ENCODE peak calls at places on chromosomes 6 and 20, in five cellular contexts. One of them, this sample, is unnamed.

GRCh38 chr6:169252805-169253189 is 849 bp downstream of the THBS2 start:
- DNase-seq in left lung: no peak
- DNase-seq in endothelial cell of umbilical vein: no peak
- DNase-seq in naive thymus-derived CD4-positive, alpha-beta T cell: no peak
- DNase-seq in breast epithelium: no peak
- DNase-seq in this sample: peak; percentile 89

GRCh38 chr20:6421321-6422030 is 298.6 kb upstream of the FERMT1 start:
- DNase-seq in left lung: no peak
- DNase-seq in endothelial cell of umbilical vein: no peak
- DNase-seq in naive thymus-derived CD4-positive, alpha-beta T cell: no peak
- DNase-seq in breast epithelium: no peak
- DNase-seq in this sample: no peak

GRCh38 chr6:130968486-130968885 is 94.6 kb downstream of the EPB41L2 start:
- DNase-seq in left lung: no peak
- DNase-seq in endothelial cell of umbilical vein: no peak
- DNase-seq in naive thymus-derived CD4-positive, alpha-beta T cell: no peak
- DNase-seq in breast epithelium: no peak
- DNase-seq in this sample: no peak

GRCh38 chr6:6736753-6737654 is 148.5 kb downstream of the LY86 start:
- DNase-seq in left lung: peak; percentile 62
- DNase-seq in endothelial cell of umbilical vein: peak; percentile 18
- DNase-seq in naive thymus-derived CD4-positive, alpha-beta T cell: no peak
- DNase-seq in breast epithelium: no peak
- DNase-seq in this sample: no peak

GRCh38 chr20:11921326-11921725 is 3.6 kb downstream of the BTBD3 start:
- DNase-seq in left lung: no peak
- DNase-seq in endothelial cell of umbilical vein: no peak
- DNase-seq in naive thymus-derived CD4-positive, alpha-beta T cell: no peak
- DNase-seq in breast epithelium: no peak
- DNase-seq in this sample: no peak

GRCh38 chr6:105873256-105873704 is 212.9 kb upstream of the PRDM1 start:
- DNase-seq in left lung: no peak
- DNase-seq in endothelial cell of umbilical vein: no peak
- DNase-seq in naive thymus-derived CD4-positive, alpha-beta T cell: no peak
- DNase-seq in breast epithelium: no peak
- DNase-seq in this sample: no peak

GRCh38 chr6:170025341-170026271 is 265.3 kb downstream of the DLL1 start:
- DNase-seq in left lung: peak; percentile 24
- DNase-seq in endothelial cell of umbilical vein: no peak
- DNase-seq in naive thymus-derived CD4-positive, alpha-beta T cell: no peak
- DNase-seq in breast epithelium: peak; percentile 17
- DNase-seq in this sample: no peak

GRCh38 chr6:8462169-8462568 is 26.8 kb upstream of the SLC35B3 start:
- DNase-seq in left lung: no peak
- DNase-seq in endothelial cell of umbilical vein: no peak
- DNase-seq in naive thymus-derived CD4-positive, alpha-beta T cell: no peak
- DNase-seq in breast epithelium: no peak
- DNase-seq in this sample: no peak

GRCh38 chr20:13024581-13024980 is 15.8 kb downstream of the SPTLC3 start:
- DNase-seq in left lung: no peak
- DNase-seq in endothelial cell of umbilical vein: no peak
- DNase-seq in naive thymus-derived CD4-positive, alpha-beta T cell: no peak
- DNase-seq in breast epithelium: no peak
- DNase-seq in this sample: no peak

GRCh38 chr20:3980260-3981131 is 34.9 kb downstream of the RNF24 start:
- DNase-seq in left lung: no peak
- DNase-seq in endothelial cell of umbilical vein: peak; percentile 33
- DNase-seq in naive thymus-derived CD4-positive, alpha-beta T cell: peak; percentile 5
- DNase-seq in breast epithelium: no peak
- DNase-seq in this sample: no peak

GRCh38 chr6:33621396-33622388 is 570 bp downstream of the ITPR3 start:
- DNase-seq in left lung: peak; percentile 65
- DNase-seq in endothelial cell of umbilical vein: peak; percentile 34
- DNase-seq in naive thymus-derived CD4-positive, alpha-beta T cell: peak; percentile 37
- DNase-seq in breast epithelium: no peak
- DNase-seq in this sample: peak; percentile 59

GRCh38 chr6:41347349-41348050 is 12.1 kb downstream of the NCR2 start:
- DNase-seq in left lung: no peak
- DNase-seq in endothelial cell of umbilical vein: no peak
- DNase-seq in naive thymus-derived CD4-positive, alpha-beta T cell: no peak
- DNase-seq in breast epithelium: peak; percentile 2
- DNase-seq in this sample: no peak

GRCh38 chr6:26338810-26339209 is 26.2 kb upstream of the BTN3A2 start:
- DNase-seq in left lung: no peak
- DNase-seq in endothelial cell of umbilical vein: no peak
- DNase-seq in naive thymus-derived CD4-positive, alpha-beta T cell: no peak
- DNase-seq in breast epithelium: no peak
- DNase-seq in this sample: no peak

GRCh38 chr6:131924881-131925474 is 26.2 kb downstream of the CCN2 start:
- DNase-seq in left lung: no peak
- DNase-seq in endothelial cell of umbilical vein: peak; percentile 70
- DNase-seq in naive thymus-derived CD4-positive, alpha-beta T cell: no peak
- DNase-seq in breast epithelium: no peak
- DNase-seq in this sample: no peak

GRCh38 chr20:53594068-53595017 is 704 bp upstream of the ZNF217 start:
- DNase-seq in left lung: peak; percentile 96
- DNase-seq in endothelial cell of umbilical vein: peak; percentile 84
- DNase-seq in naive thymus-derived CD4-positive, alpha-beta T cell: peak; percentile 96
- DNase-seq in breast epithelium: peak; percentile 92
- DNase-seq in this sample: peak; percentile 81
- H3K4me1 ChIP-seq in left lung: peaks cover 11% of the 10 kb centered on the region
- H3K4me1 ChIP-seq in endothelial cell of umbilical vein: peaks cover 42% of the 10 kb centered on the region
- H3K4me1 ChIP-seq in naive thymus-derived CD4-positive, alpha-beta T cell: peaks cover 21% of the 10 kb centered on the region
- H3K4me1 ChIP-seq in breast epithelium: no peaks in the 10 kb centered on the region
- H3K4me1 ChIP-seq in this sample: peaks cover 26% of the 10 kb centered on the region

GRCh38 chr6:21526974-21527373 is 66.6 kb upstream of the SOX4 start:
- DNase-seq in left lung: no peak
- DNase-seq in endothelial cell of umbilical vein: no peak
- DNase-seq in naive thymus-derived CD4-positive, alpha-beta T cell: no peak
- DNase-seq in breast epithelium: no peak
- DNase-seq in this sample: no peak

GRCh38 chr6:21527731-21528130 is 65.8 kb upstream of the SOX4 start:
- DNase-seq in left lung: no peak
- DNase-seq in endothelial cell of umbilical vein: no peak
- DNase-seq in naive thymus-derived CD4-positive, alpha-beta T cell: no peak
- DNase-seq in breast epithelium: no peak
- DNase-seq in this sample: no peak

GRCh38 chr6:21522007-21522758 is 71.4 kb upstream of the SOX4 start:
- DNase-seq in left lung: no peak
- DNase-seq in endothelial cell of umbilical vein: no peak
- DNase-seq in naive thymus-derived CD4-positive, alpha-beta T cell: no peak
- DNase-seq in breast epithelium: no peak
- DNase-seq in this sample: no peak

GRCh38 chr6:21523652-21524051 is 69.9 kb upstream of the SOX4 start:
- DNase-seq in left lung: no peak
- DNase-seq in endothelial cell of umbilical vein: no peak
- DNase-seq in naive thymus-derived CD4-positive, alpha-beta T cell: no peak
- DNase-seq in breast epithelium: no peak
- DNase-seq in this sample: no peak

GRCh38 chr6:21522773-21523490 is 70.6 kb upstream of the SOX4 start:
- DNase-seq in left lung: no peak
- DNase-seq in endothelial cell of umbilical vein: no peak
- DNase-seq in naive thymus-derived CD4-positive, alpha-beta T cell: no peak
- DNase-seq in breast epithelium: no peak
- DNase-seq in this sample: no peak
- H3K4me3 ChIP-seq in left lung: no peak overlapping the region
- H3K4me3 ChIP-seq in endothelial cell of umbilical vein: no peak overlapping the region
- H3K4me3 ChIP-seq in naive thymus-derived CD4-positive, alpha-beta T cell: no peak overlapping the region
- H3K4me3 ChIP-seq in breast epithelium: no peak overlapping the region
- H3K4me3 ChIP-seq in this sample: no peak overlapping the region

GRCh38 chr6:159778131-159778530 is 11.3 kb downstream of the TCP1 start:
- DNase-seq in left lung: no peak
- DNase-seq in endothelial cell of umbilical vein: no peak
- DNase-seq in naive thymus-derived CD4-positive, alpha-beta T cell: no peak
- DNase-seq in breast epithelium: no peak
- DNase-seq in this sample: no peak

GRCh38 chr6:159772196-159772595 is 10.4 kb downstream of the ACAT2 start:
- DNase-seq in left lung: no peak
- DNase-seq in endothelial cell of umbilical vein: no peak
- DNase-seq in naive thymus-derived CD4-positive, alpha-beta T cell: no peak
- DNase-seq in breast epithelium: no peak
- DNase-seq in this sample: no peak

GRCh38 chr6:159778542-159778941 is 10.9 kb downstream of the TCP1 start:
- DNase-seq in left lung: no peak
- DNase-seq in endothelial cell of umbilical vein: no peak
- DNase-seq in naive thymus-derived CD4-positive, alpha-beta T cell: no peak
- DNase-seq in breast epithelium: no peak
- DNase-seq in this sample: no peak

GRCh38 chr6:159777240-159777904 is 12.0 kb downstream of the TCP1 start:
- DNase-seq in left lung: no peak
- DNase-seq in endothelial cell of umbilical vein: no peak
- DNase-seq in naive thymus-derived CD4-positive, alpha-beta T cell: no peak
- DNase-seq in breast epithelium: no peak
- DNase-seq in this sample: no peak
- H3K36me3 ChIP-seq in left lung: peaks cover 100% of the 10 kb centered on the region
- H3K36me3 ChIP-seq in endothelial cell of umbilical vein: peaks cover 23% of the 10 kb centered on the region
- H3K36me3 ChIP-seq in naive thymus-derived CD4-positive, alpha-beta T cell: peaks cover 19% of the 10 kb centered on the region
- H3K36me3 ChIP-seq in breast epithelium: peaks cover 4% of the 10 kb centered on the region
- H3K36me3 ChIP-seq in this sample: peaks cover 71% of the 10 kb centered on the region

GRCh38 chr6:14386263-14386981 is 268.9 kb downstream of the CD83 start:
- DNase-seq in left lung: no peak
- DNase-seq in endothelial cell of umbilical vein: no peak
- DNase-seq in naive thymus-derived CD4-positive, alpha-beta T cell: no peak
- DNase-seq in breast epithelium: no peak
- DNase-seq in this sample: no peak

GRCh38 chr6:14384175-14384949 is 266.8 kb downstream of the CD83 start:
- DNase-seq in left lung: no peak
- DNase-seq in endothelial cell of umbilical vein: no peak
- DNase-seq in naive thymus-derived CD4-positive, alpha-beta T cell: no peak
- DNase-seq in breast epithelium: no peak
- DNase-seq in this sample: no peak

GRCh38 chr6:14381225-14381887 is 263.8 kb downstream of the CD83 start:
- DNase-seq in left lung: no peak
- DNase-seq in endothelial cell of umbilical vein: no peak
- DNase-seq in naive thymus-derived CD4-positive, alpha-beta T cell: no peak
- DNase-seq in breast epithelium: no peak
- DNase-seq in this sample: peak; percentile 75

GRCh38 chr6:14382381-14383236 is 265.0 kb downstream of the CD83 start:
- DNase-seq in left lung: no peak
- DNase-seq in endothelial cell of umbilical vein: no peak
- DNase-seq in naive thymus-derived CD4-positive, alpha-beta T cell: no peak
- DNase-seq in breast epithelium: no peak
- DNase-seq in this sample: no peak

DNA sequence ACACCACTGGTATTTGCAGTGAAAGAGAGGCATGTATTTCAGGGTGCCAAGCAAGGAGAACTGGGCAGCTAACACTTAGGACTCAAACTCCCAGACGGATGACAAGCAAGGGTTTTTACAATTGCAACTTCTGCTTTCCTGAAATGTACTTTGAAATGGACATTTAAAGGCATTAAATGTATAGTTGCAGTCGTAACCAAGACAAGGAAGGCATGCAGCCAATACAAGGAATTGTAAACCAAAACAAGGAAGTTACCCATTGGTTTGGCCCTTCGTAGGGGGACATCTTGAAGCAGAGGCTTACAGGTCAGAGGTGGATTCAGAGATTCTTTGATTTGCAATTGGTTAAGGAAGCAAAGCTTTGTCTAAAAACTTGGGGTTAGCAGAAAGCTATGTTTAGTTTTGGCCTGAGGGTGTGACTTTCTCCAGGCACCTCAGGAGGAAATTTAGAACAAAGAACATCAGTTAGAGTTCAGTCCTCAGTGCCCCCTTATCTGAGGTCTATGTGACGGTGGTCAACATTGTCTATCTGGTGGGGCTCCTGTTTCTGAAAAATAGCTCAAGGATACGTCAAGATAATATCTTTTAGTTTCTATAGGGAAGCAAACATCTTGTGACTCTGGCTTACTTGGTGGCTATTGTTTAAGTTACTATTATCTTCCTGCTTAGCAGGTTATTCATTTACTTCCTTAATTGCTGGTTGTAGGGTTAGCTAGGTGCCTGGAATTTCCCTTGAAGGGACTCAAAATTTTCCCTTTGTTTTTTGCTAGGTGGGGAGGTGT is 266.0 kb downstream of the CD83 start:
- DNase-seq in left lung: no peak
- DNase-seq in endothelial cell of umbilical vein: no peak
- DNase-seq in naive thymus-derived CD4-positive, alpha-beta T cell: no peak
- DNase-seq in breast epithelium: no peak
- DNase-seq in this sample: no peak
- H3K4me1 ChIP-seq in left lung: no peaks in the 10 kb centered on the region
- H3K4me1 ChIP-seq in endothelial cell of umbilical vein: no peaks in the 10 kb centered on the region
- H3K4me1 ChIP-seq in naive thymus-derived CD4-positive, alpha-beta T cell: no peaks in the 10 kb centered on the region
- H3K4me1 ChIP-seq in breast epithelium: no peaks in the 10 kb centered on the region
- H3K4me1 ChIP-seq in this sample: peaks cover 24% of the 10 kb centered on the region

GRCh38 chr6:123588546-123588895 is 48.2 kb downstream of the TRDN start:
- DNase-seq in left lung: no peak
- DNase-seq in endothelial cell of umbilical vein: no peak
- DNase-seq in naive thymus-derived CD4-positive, alpha-beta T cell: no peak
- DNase-seq in breast epithelium: no peak
- DNase-seq in this sample: no peak
- H3K4me3 ChIP-seq in left lung: no peak overlapping the region
- H3K4me3 ChIP-seq in endothelial cell of umbilical vein: no peak overlapping the region
- H3K4me3 ChIP-seq in naive thymus-derived CD4-positive, alpha-beta T cell: no peak overlapping the region
- H3K4me3 ChIP-seq in breast epithelium: no peak overlapping the region
- H3K4me3 ChIP-seq in this sample: no peak overlapping the region

DNA sequence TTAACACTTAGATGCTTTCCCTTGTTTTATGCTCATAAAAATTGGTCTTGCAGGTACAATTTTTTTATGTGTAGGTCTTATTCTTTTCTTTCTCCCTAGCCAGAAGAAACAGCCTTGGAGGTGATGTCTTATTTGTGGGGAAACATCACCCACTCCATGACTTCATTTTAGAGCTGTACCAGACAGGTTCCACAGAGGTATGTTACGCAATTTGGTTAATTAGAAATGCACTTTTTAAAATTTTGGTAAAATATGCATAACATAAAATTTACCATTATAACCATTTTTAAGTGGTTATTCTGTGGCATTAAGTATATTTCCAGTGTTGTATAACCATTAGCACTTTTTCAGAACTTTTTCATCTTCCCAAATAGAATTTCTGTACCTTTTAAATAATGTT is 41.3 kb downstream of the NKX2-4 start:
- DNase-seq in left lung: no peak
- DNase-seq in endothelial cell of umbilical vein: no peak
- DNase-seq in naive thymus-derived CD4-positive, alpha-beta T cell: no peak
- DNase-seq in breast epithelium: no peak
- DNase-seq in this sample: no peak
- H3K36me3 ChIP-seq in left lung: peaks cover 65% of the 10 kb centered on the region
- H3K36me3 ChIP-seq in endothelial cell of umbilical vein: peaks cover 2% of the 10 kb centered on the region
- H3K36me3 ChIP-seq in naive thymus-derived CD4-positive, alpha-beta T cell: peaks cover 20% of the 10 kb centered on the region
- H3K36me3 ChIP-seq in breast epithelium: peaks cover 4% of the 10 kb centered on the region
- H3K36me3 ChIP-seq in this sample: peaks cover 19% of the 10 kb centered on the region